ENCODE peak calls at places on chromosomes 4 and X, in four cellular contexts. N, X, E and Q are unnamed samples.

GRCh38 chr4:94419956-94420355 is 31.8 kb upstream of the PDLIM5 start:
- DNase-seq in N (no peak), X (no peak), E (no peak), Q (no peak)

GRCh38 chr4:2298548-2298991 is 36.7 kb upstream of the MXD4 start:
- DNase-seq in N (no peak), X (no peak), E (no peak), Q (no peak)

GRCh38 chrX:24761306-24761705 is 67.6 kb downstream of the POLA1 start:
- DNase-seq in N (no peak), X (no peak), E (no peak), Q (no peak)

GRCh38 chrX:106481341-106481740 is 130.4 kb upstream of the RADX start:
- DNase-seq in N (peak; percentile 15), X (no peak), E (peak; percentile 32), Q (peak; percentile 11)

GRCh38 chrX:70664726-70665125 is 220.1 kb downstream of the DLG3 start:
- DNase-seq in N (no peak), X (no peak), E (no peak), Q (no peak)

GRCh38 chrX:120251471-120252011 is 929 bp downstream of the ZBTB33 start:
- DNase-seq in N (no peak), X (no peak), E (peak; percentile 19), Q (peak; percentile 55)

GRCh38 chr4:25448379-25449109 is 71.5 kb downstream of the ANAPC4 start:
- DNase-seq in N (no peak), X (no peak), E (no peak), Q (no peak)

GRCh38 chr4:29566371-29566770 is 1153.8 kb upstream of the PCDH7 start:
- DNase-seq in N (no peak), X (no peak), E (no peak), Q (no peak)

GRCh38 chrX:134803060-134803459 is 144.8 kb upstream of the PLAC1 start:
- DNase-seq in N (no peak), X (no peak), E (no peak), Q (no peak)

GRCh38 chr4:65999518-65999871 is 329.2 kb upstream of the EPHA5 start:
- DNase-seq in N (no peak), X (no peak), E (no peak), Q (no peak)

GRCh38 chr4:52748432-52748831 is 2.8 kb downstream of the ERVMER34-1 start:
- DNase-seq in N (peak; percentile 11), X (no peak), E (no peak), Q (no peak)

GRCh38 chr4:112523764-112524505 is 8.0 kb upstream of the NEUROG2 start:
- DNase-seq in N (no peak), X (peak; percentile 62), E (peak; percentile 73), Q (peak; percentile 58)

GRCh38 chr4:72031868-72032619 is at the start of gene NPFFR2:
- DNase-seq in N (no peak), X (no peak), E (no peak), Q (no peak)

GRCh38 chr4:185839204-185839712 is 27.3 kb upstream of the SORBS2 start:
- DNase-seq in N (no peak), X (no peak), E (no peak), Q (no peak)

GRCh38 chrX:53383376-53384087 is 38.9 kb downstream of the SMC1A start:
- DNase-seq in N (no peak), X (no peak), E (no peak), Q (no peak)

GRCh38 chr4:153204247-153205027 is at the start of gene TRIM2:
- DNase-seq in N (no peak), X (no peak), E (peak; percentile 64), Q (no peak)

GRCh38 chr4:43126595-43126994 is 234.1 kb downstream of the GRXCR1 start:
- DNase-seq in N (no peak), X (no peak), E (no peak), Q (no peak)

GRCh38 chr4:27128431-27128830 is 267.8 kb downstream of the STIM2 start:
- DNase-seq in N (no peak), X (no peak), E (no peak), Q (no peak)

GRCh38 chrX:20362268-20363002 is 95.7 kb upstream of the RPS6KA3 start:
- DNase-seq in N (no peak), X (no peak), E (no peak), Q (no peak)

GRCh38 chr4:64940698-64941097 is 531.4 kb upstream of the TECRL start:
- DNase-seq in N (no peak), X (no peak), E (no peak), Q (no peak)

GRCh38 chr4:150315175-150315574 is 236.9 kb downstream of the DCLK2 start:
- DNase-seq in N (no peak), X (no peak), E (no peak), Q (no peak)

GRCh38 chr4:6390357-6390756 is 82.1 kb downstream of the PPP2R2C start:
- DNase-seq in N (no peak), X (no peak), E (peak; percentile 31), Q (no peak)

GRCh38 chr4:177107288-177107901 is 202.3 kb upstream of the NEIL3 start:
- DNase-seq in N (no peak), X (no peak), E (no peak), Q (no peak)

GRCh38 chr4:136651278-136651667 is 881.0 kb downstream of the PCDH18 start:
- DNase-seq in N (peak; percentile 23), X (no peak), E (no peak), Q (no peak)

GRCh38 chr4:53313510-53313909 is 52.4 kb downstream of the SCFD2 start:
- DNase-seq in N (no peak), X (no peak), E (no peak), Q (no peak)

GRCh38 chr4:48340276-48340904 is 939 bp upstream of the SLAIN2 start:
- DNase-seq in N (no peak), X (no peak), E (peak; percentile 43), Q (peak; percentile 32)

GRCh38 chr4:8168832-8169598 is 10.4 kb upstream of the ABLIM2 start:
- DNase-seq in N (no peak), X (no peak), E (no peak), Q (no peak)

GRCh38 chr4:164440196-164440595 is 313.7 kb upstream of the SMIM31 start:
- DNase-seq in N (no peak), X (no peak), E (no peak), Q (no peak)

GRCh38 chrX:119406739-119407138 is 7.6 kb downstream of the SLC25A43 start:
- DNase-seq in N (no peak), X (no peak), E (peak; percentile 60), Q (no peak)

GRCh38 chrX:147376601-147377387 is 534.9 kb upstream of the FMR1 start:
- DNase-seq in N (no peak), X (no peak), E (no peak), Q (no peak)

GRCh38 chr4:120034913-120035312 is 31.7 kb downstream of the MAD2L1 start:
- DNase-seq in N (no peak), X (no peak), E (no peak), Q (no peak)

DNA sequence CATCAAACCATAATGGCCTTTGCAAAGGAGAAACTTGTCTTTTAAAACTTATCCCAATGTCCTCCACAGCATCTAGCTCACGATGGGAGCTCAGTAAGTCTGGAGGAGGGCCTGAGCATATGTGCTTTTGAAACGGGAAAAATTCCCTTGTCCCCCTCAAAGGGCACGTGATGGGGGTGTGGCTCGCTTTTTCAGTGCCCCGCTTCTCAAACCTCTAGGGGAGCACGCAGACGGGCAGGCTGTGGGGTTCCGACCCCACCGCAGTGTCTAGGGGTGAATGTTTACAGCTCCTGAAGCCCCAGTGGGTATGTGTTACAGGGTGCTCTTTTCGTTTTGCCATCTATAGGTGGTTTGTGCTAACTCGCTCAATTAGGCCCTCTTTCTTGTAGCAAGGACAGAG is 31.2 kb downstream of the SLITRK2 start:
- DNase-seq in N (no peak), X (no peak), E (no peak), Q (no peak)
- TF ChIP-seq SPI1 in N (no peak), X (no peak), E (no peak), Q (no peak)

GRCh38 chrX:10579018-10579752 is 41.2 kb downstream of the MID1 start:
- DNase-seq in N (no peak), X (no peak), E (no peak), Q (no peak)

GRCh38 chrX:10582945-10583344 is 37.4 kb downstream of the MID1 start:
- DNase-seq in N (no peak), X (no peak), E (no peak), Q (no peak)

GRCh38 chrX:10577863-10578262 is 42.5 kb downstream of the MID1 start:
- DNase-seq in N (no peak), X (no peak), E (no peak), Q (no peak)

GRCh38 chrX:10579753-10580060 is 40.7 kb downstream of the MID1 start:
- DNase-seq in N (no peak), X (no peak), E (no peak), Q (no peak)

DNA sequence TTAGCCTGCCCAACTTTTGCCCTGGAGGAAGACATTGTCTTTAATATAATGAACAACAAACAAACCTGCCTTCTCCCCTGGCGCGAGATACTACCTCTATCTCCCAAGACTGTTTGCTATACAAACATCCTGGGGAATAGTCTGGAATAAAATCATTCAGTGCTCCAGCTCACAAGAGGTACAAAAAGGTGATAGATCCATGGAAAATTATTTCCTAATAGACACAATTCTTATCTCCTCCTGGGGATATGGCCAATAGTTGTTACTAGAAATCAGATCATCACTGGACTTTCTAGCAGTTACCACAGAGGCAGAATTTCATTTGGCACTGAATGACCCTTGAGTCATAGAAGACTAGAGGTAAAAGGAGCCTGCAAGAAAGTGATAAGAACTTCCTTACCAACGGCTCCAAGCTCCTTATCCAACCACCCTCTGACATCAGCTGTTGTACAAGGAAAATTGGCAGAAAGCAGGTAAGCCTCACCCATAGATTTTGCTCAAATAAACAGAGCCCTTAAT is 38.1 kb downstream of the MID1 start:
- DNase-seq in N (no peak), X (no peak), E (peak; percentile 20), Q (no peak)
- TF ChIP-seq SPI1 in N (no peak), X (no peak), E (no peak), Q (no peak)

GRCh38 chr4:170589597-170590191 is 499.9 kb upstream of the AADAT start:
- DNase-seq in N (peak; percentile 37), X (peak; percentile 1), E (no peak), Q (peak; percentile 9)
- TF ChIP-seq SPI1 in N (no peak), X (no peak), E (no peak), Q (no peak)

GRCh38 chr4:110484029-110484428 is 8.1 kb downstream of the ENPEP start:
- DNase-seq in N (peak; percentile 63), X (peak; percentile 10), E (no peak), Q (no peak)

GRCh38 chr4:110480741-110481271 is 4.9 kb downstream of the ENPEP start:
- DNase-seq in N (no peak), X (no peak), E (no peak), Q (no peak)

GRCh38 chr4:110477836-110478235 is 1.9 kb downstream of the ENPEP start:
- DNase-seq in N (no peak), X (no peak), E (no peak), Q (no peak)

GRCh38 chr4:110483516-110483915 is 7.6 kb downstream of the ENPEP start:
- DNase-seq in N (no peak), X (no peak), E (no peak), Q (no peak)

GRCh38 chr4:110480031-110480549 is 4.1 kb downstream of the ENPEP start:
- DNase-seq in N (no peak), X (no peak), E (no peak), Q (no peak)
- TF ChIP-seq SPI1 in N (no peak), X (no peak), E (no peak), Q (no peak)

GRCh38 chrX:101595739-101596419 is 21.9 kb downstream of the ARMCX6 start:
- DNase-seq in N (peak; percentile 62), X (peak; percentile 32), E (peak; percentile 18), Q (peak; percentile 12)
- TF ChIP-seq SPI1 in N (peak; percentile 60), X (peak; percentile 51), E (no peak), Q (no peak)